ENCODE peak calls at places on chromosomes 12 and 14, in four cellular contexts. O is IMR-90, P is left ventricle myocardium inferior, E is tibial artery. C is an unnamed sample. For H3K27me3 and H3K36me3, the result is how much of the 10 kb centered on the place peaks cover.

GRCh38 chr12:55982319-55982936 is 8.6 kb downstream of the RAB5B start:
- DNase-seq in O (no peak), P (no peak), E (no peak), C (no peak)

GRCh38 chr14:41404121-41404520 is 202.6 kb upstream of the LRFN5 start:
- DNase-seq in O (no peak), P (no peak), E (no peak), C (no peak)

GRCh38 chr14:59454131-59454530 is 11.0 kb downstream of the GPR135 start:
- DNase-seq in O (peak), P (no peak), E (peak), C (no peak)

GRCh38 chr12:124820199-124820598 is 43.5 kb downstream of the SCARB1 start:
- DNase-seq in O (no peak), P (no peak), E (no peak), C (no peak)

GRCh38 chr12:51025182-51025747 is 919 bp downstream of the SLC11A2 start:
- DNase-seq in O (no peak), P (no peak), E (no peak), C (no peak)

GRCh38 chr14:23094666-23095195 is at the start of gene ACIN1:
- DNase-seq in O (peak), P (no peak), E (no peak), C (peak)

GRCh38 chr12:122986258-122986871 is 5.9 kb downstream of the ARL6IP4 start:
- DNase-seq in O (no peak), P (no peak), E (no peak), C (peak)

GRCh38 chr14:65084554-65085190 is 17.6 kb downstream of the MAX start:
- DNase-seq in O (no peak), P (no peak), E (no peak), C (no peak)

GRCh38 chr14:81516941-81517797 is 16.5 kb downstream of the SEL1L start:
- DNase-seq in O (peak), P (no peak), E (no peak), C (peak)

GRCh38 chr12:87303396-87304012 is 725.7 kb downstream of the C12orf50 start:
- DNase-seq in O (no peak), P (no peak), E (no peak), C (no peak)

GRCh38 chr12:77047341-77048202 is 17.8 kb downstream of the E2F7 start:
- DNase-seq in O (no peak), P (no peak), E (no peak), C (no peak)

GRCh38 chr14:104108570-104109060 is 23.1 kb downstream of the ASPG start:
- DNase-seq in O (no peak), P (peak), E (peak), C (peak)

GRCh38 chr12:13487326-13487725 is 290.8 kb downstream of the EMP1 start:
- DNase-seq in O (no peak), P (no peak), E (no peak), C (no peak)

GRCh38 chr14:86683525-86683924 is 1153.6 kb downstream of the FLRT2 start:
- DNase-seq in O (no peak), P (no peak), E (no peak), C (no peak)

GRCh38 chr12:49767333-49767732 is 26.0 kb downstream of the TMBIM6 start:
- DNase-seq in O (no peak), P (no peak), E (no peak), C (no peak)

GRCh38 chr12:93108958-93109357 is 179.9 kb upstream of the EEA1 start:
- DNase-seq in O (peak), P (no peak), E (no peak), C (no peak)
- H3K4me3 ChIP-seq in O (no peak), P (no peak), E (no peak), C (no peak)

GRCh38 chr12:102970780-102971179 is 13.3 kb downstream of the ASCL1 start:
- DNase-seq in O (no peak), P (no peak), E (no peak), C (peak)
- H3K27me3 ChIP-seq in O (under half), P (half or more), E (under half), C (under half)

DNA sequence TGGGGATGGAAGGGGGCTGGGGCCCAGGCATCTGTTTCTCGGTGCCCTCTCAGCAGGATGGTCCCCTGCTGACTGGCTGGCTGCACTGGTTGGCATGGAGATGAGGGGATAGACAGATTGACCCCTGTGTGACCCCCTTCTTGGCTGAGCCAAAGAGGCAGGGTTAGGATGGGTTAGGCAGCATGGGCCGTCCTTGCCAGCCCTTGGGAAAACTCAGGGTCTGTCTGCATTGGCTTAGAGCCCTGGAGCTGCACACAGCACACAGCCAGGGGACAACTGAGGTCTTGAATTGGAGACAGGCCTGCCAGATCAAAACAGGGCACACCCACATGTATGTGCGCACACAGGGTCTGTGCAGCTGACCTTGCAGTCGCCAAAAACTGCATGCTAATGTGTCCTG is 11.2 kb upstream of the LRP1-AS start:
- DNase-seq in O (no peak), P (no peak), E (no peak), C (no peak)
- H3K36me3 ChIP-seq in O (half or more), P (half or more), E (half or more), C (half or more)

DNA sequence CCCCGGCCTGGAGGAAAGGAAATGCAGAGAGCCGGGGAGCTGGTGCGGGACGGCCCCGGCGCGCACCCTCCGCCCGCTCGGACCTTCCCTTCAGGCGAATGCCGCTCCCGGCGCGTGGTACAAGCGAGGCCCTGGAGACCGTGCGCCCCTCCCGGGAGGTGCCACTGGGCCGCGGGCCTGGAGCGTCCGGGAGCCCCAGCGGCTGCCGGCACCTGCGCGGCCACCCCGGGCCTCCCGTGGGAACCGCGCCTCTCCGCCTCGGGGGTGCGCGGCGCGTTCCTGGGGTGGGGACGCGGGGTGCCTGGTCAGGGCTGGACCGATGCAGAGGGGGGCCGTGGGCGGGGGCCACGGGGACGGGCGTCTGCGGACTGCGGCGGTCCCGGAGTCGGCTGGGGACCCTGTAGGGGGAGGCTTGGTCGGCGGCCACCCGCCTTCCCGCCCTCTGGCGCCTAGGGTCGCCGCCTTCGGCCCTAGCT is 518 bp downstream of the PAPLN start:
- DNase-seq in O (no peak), P (no peak), E (no peak), C (peak)
- H3K4me3 ChIP-seq in O (no peak), P (peak), E (peak), C (peak)

GRCh38 chr12:132176920-132177551 is 32.8 kb downstream of the NOC4L start:
- DNase-seq in O (no peak), P (no peak), E (no peak), C (no peak)
- H3K27me3 ChIP-seq in O (half or more), P (half or more), E (under half), C (under half)

DNA sequence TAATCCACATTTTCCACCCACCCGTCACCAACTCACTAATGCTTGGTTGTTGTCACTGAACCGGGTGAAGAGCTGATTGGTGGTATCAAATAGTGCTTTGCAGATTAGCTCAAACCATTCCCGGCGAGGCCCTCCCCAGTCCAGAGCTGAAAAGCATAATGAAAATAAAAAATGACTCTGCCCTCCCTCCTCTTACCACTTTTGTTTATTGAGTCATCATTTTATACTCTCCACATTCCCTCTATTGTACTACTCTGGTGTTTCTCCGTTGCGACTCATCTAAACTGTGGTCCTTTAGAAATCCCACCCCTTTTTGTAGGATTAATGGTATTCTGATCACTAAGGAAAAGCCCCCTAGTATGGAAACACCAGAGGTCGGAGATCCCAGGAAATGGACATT is 42.2 kb downstream of the AREL1 start:
- DNase-seq in O (peak), P (no peak), E (no peak), C (no peak)
- H3K36me3 ChIP-seq in O (under half), P (half or more), E (half or more), C (under half)

GRCh38 chr14:99666533-99666932 is 17.6 kb upstream of the CYP46A1 start:
- DNase-seq in O (no peak), P (no peak), E (no peak), C (no peak)
- H3K4me3 ChIP-seq in O (no peak), P (no peak), E (no peak), C (no peak)

GRCh38 chr12:94733727-94734126 is 83.4 kb upstream of the TMCC3 start:
- DNase-seq in O (no peak), P (no peak), E (no peak), C (no peak)
- H3K27me3 ChIP-seq in O (under half), P (under half), E (under half), C (under half)

DNA sequence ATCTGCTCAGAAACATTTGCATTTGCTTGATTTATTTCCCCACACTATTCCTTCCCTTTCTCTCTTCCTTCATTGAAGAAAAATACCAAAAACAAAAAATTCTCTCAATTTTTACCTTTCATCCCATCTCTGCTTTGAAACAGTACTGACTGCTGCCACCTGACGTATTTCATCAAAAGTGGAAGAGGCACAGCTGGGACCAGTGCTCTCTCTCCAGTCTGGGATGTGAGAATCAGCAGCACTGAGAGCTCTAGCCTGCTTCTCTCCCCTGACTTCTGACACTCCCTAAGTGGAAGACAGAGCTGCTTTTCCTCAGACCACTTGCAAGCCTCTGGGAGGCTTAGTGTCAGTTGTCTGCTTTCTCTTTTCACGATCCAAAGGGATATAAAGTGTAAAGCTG is 36.9 kb downstream of the TTLL5 start:
- DNase-seq in O (no peak), P (no peak), E (no peak), C (no peak)
- H3K36me3 ChIP-seq in O (under half), P (under half), E (half or more), C (under half)